ENCODE peak calls at places on chromosomes 11 and 22, in five cellular contexts. G is effector memory CD4-positive, alpha-beta T cell; D is mucosa of descending colon; A is stomach; Y is IMR-90. Z is an unnamed sample.

GRCh38 chr22:26541167-26541819 is 29.0 kb upstream of the TFIP11 start:
- DNase-seq in G (no peak), D (no peak), A (no peak), Y (no peak), Z (no peak)

GRCh38 chr22:46074771-46075551 is 75.4 kb upstream of the PPARA start:
- DNase-seq in G (no peak), D (no peak), A (peak), Y (no peak), Z (no peak)

GRCh38 chr11:47348859-47349258 is 3.6 kb downstream of the MYBPC3 start:
- DNase-seq in G (no peak), D (no peak), A (no peak), Y (peak), Z (no peak)

GRCh38 chr22:50553310-50553709 is 7.6 kb downstream of the KLHDC7B start:
- DNase-seq in G (no peak), D (no peak), A (no peak), Y (no peak), Z (no peak)

GRCh38 chr22:37229012-37229804 is 14.9 kb downstream of the RAC2 start:
- DNase-seq in G (no peak), D (no peak), A (no peak), Y (peak), Z (peak)

GRCh38 chr11:35012467-35013191 is 96.2 kb downstream of the PDHX start:
- DNase-seq in G (peak), D (no peak), A (no peak), Y (no peak), Z (no peak)

GRCh38 chr22:33919591-33920501 is at the start of gene LARGE1:
- DNase-seq in G (no peak), D (peak), A (peak), Y (peak), Z (no peak)

GRCh38 chr22:32557424-32557823 is 82.8 kb downstream of the FBXO7 start:
- DNase-seq in G (no peak), D (no peak), A (no peak), Y (no peak), Z (no peak)

GRCh38 chr11:32087602-32088001 is 3.3 kb upstream of the RCN1 start:
- DNase-seq in G (no peak), D (no peak), A (no peak), Y (peak), Z (no peak)

GRCh38 chr11:1113405-1114201 is 38.9 kb downstream of the MUC2 start:
- DNase-seq in G (no peak), D (peak), A (no peak), Y (no peak), Z (no peak)

GRCh38 chr11:32421992-32422391 is 13.3 kb downstream of the WT1 start:
- DNase-seq in G (no peak), D (no peak), A (no peak), Y (no peak), Z (no peak)

GRCh38 chr22:30934053-30934452 is 34.5 kb downstream of the MORC2 start:
- DNase-seq in G (no peak), D (no peak), A (no peak), Y (no peak), Z (no peak)

GRCh38 chr22:50082197-50082715 is 3.0 kb downstream of the MLC1 start:
- DNase-seq in G (no peak), D (no peak), A (no peak), Y (no peak), Z (no peak)

GRCh38 chr11:93525601-93526000 is 17.6 kb downstream of the SMCO4 start:
- DNase-seq in G (no peak), D (no peak), A (no peak), Y (peak), Z (no peak)

GRCh38 chr22:21857501-21857914 is 9.9 kb downstream of the MAPK1 start:
- DNase-seq in G (no peak), D (no peak), A (no peak), Y (peak), Z (no peak)

GRCh38 chr11:118002541-118003019 is 16.4 kb downstream of the IL10RA start:
- DNase-seq in G (no peak), D (peak), A (no peak), Y (no peak), Z (no peak)

GRCh38 chr11:69666261-69666660 is 8.9 kb downstream of the LTO1 start:
- DNase-seq in G (no peak), D (no peak), A (no peak), Y (no peak), Z (no peak)

GRCh38 chr11:73998846-73999575 is 9.9 kb downstream of the UCP3 start:
- DNase-seq in G (no peak), D (no peak), A (no peak), Y (no peak), Z (no peak)

GRCh38 chr22:46909237-46910030 is 147.0 kb downstream of the TBC1D22A start:
- DNase-seq in G (no peak), D (no peak), A (no peak), Y (no peak), Z (no peak)

GRCh38 chr11:122882809-122883681 is 486 bp downstream of the JHY start:
- DNase-seq in G (peak), D (peak), A (peak), Y (peak), Z (no peak)

GRCh38 chr22:17060126-17060525 is 24.7 kb upstream of the IL17RA start:
- DNase-seq in G (no peak), D (no peak), A (no peak), Y (no peak), Z (no peak)

GRCh38 chr11:11569936-11570491 is 51.8 kb downstream of the GALNT18 start:
- DNase-seq in G (no peak), D (peak), A (peak), Y (no peak), Z (no peak)

GRCh38 chr11:105910095-105910715 is 111.8 kb downstream of the MSANTD4 start:
- DNase-seq in G (no peak), D (no peak), A (no peak), Y (peak), Z (no peak)

GRCh38 chr11:58905141-58905715 is 34.1 kb upstream of the GLYATL1 start:
- DNase-seq in G (no peak), D (no peak), A (no peak), Y (peak), Z (no peak)

GRCh38 chr11:6608011-6608410 is 4.0 kb downstream of the TAF10 start:
- DNase-seq in G (no peak), D (peak), A (no peak), Y (no peak), Z (no peak)

GRCh38 chr11:120122921-120123683 is 14.8 kb downstream of the TRIM29 start:
- DNase-seq in G (no peak), D (no peak), A (no peak), Y (no peak), Z (no peak)

GRCh38 chr11:112058103-112058502 is 15.7 kb downstream of the PIH1D2 start:
- DNase-seq in G (no peak), D (no peak), A (no peak), Y (no peak), Z (no peak)

GRCh38 chr11:95081412-95081811 is 8.2 kb upstream of the ENDOD1 start:
- DNase-seq in G (no peak), D (no peak), A (no peak), Y (no peak), Z (no peak)

GRCh38 chr11:134949121-134949591 is 537.1 kb upstream of the B3GAT1 start:
- DNase-seq in G (no peak), D (no peak), A (no peak), Y (peak), Z (peak)

GRCh38 chr22:43205748-43206514 is 19.0 kb upstream of the TTLL12 start:
- DNase-seq in G (no peak), D (no peak), A (no peak), Y (no peak), Z (no peak)

GRCh38 chr11:4683020-4683419 is 14.6 kb downstream of the OR51E2 start:
- DNase-seq in G (no peak), D (no peak), A (no peak), Y (peak), Z (no peak)

GRCh38 chr22:40076702-40077645 is 82.2 kb downstream of the FAM83F start:
- DNase-seq in G (no peak), D (no peak), A (no peak), Y (peak), Z (no peak)

GRCh38 chr11:24171869-24172268 is 325.0 kb upstream of the LUZP2 start:
- DNase-seq in G (no peak), D (no peak), A (no peak), Y (no peak), Z (no peak)

GRCh38 chr22:28706845-28707244 is 27.2 kb upstream of the TTC28 start:
- DNase-seq in G (no peak), D (no peak), A (no peak), Y (no peak), Z (no peak)

DNA sequence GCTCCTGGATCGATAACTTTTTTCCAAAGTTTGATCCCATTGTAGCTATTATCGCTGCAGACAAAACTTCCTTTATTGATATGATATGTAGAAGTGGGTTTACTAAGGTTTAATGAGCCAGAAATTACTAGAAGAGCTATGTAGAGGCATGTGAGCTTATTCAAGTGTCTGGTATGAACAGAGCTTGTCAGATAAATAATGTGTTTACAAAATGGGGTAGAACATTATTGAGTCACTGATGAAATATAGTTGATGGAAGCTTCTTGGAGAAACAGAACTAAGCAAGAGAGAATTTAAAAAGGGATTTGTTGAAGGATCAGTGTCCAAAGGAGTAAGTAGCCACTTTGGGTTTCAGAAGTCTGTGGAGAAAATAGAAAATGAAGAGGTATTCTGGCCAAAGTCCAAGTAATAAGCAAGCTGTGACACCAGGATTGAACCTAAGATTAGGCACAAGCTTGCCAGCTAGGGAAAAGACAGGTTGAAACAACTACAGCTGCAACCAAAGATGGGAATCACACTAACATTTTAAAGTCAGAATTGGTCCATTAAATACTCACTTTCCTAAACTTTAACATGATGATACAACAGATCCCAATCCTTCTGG is 104.3 kb downstream of the MAML2 start:
- DNase-seq in G (no peak), D (no peak), A (no peak), Y (peak), Z (no peak)
- H3K4me3 ChIP-seq in G (no peak), D (no peak), A (no peak), Y (no peak), Z (no peak)

GRCh38 chr11:33734441-33735165 is 1.6 kb downstream of the CD59 start:
- DNase-seq in G (no peak), D (peak), A (peak), Y (no peak), Z (no peak)

GRCh38 chr11:33735426-33736147 is 636 bp downstream of the CD59 start:
- DNase-seq in G (peak), D (peak), A (peak), Y (no peak), Z (no peak)

GRCh38 chr11:33732176-33732575 is 4.0 kb downstream of the CD59 start:
- DNase-seq in G (no peak), D (peak), A (no peak), Y (no peak), Z (no peak)

GRCh38 chr11:33735166-33735425 is 1.1 kb downstream of the CD59 start:
- DNase-seq in G (no peak), D (no peak), A (no peak), Y (no peak), Z (no peak)

GRCh38 chr11:33733978-33734377 is 2.2 kb downstream of the CD59 start:
- DNase-seq in G (no peak), D (no peak), A (no peak), Y (no peak), Z (no peak)
- H3K4me3 ChIP-seq in G (no peak), D (no peak), A (peak), Y (peak), Z (no peak)

DNA sequence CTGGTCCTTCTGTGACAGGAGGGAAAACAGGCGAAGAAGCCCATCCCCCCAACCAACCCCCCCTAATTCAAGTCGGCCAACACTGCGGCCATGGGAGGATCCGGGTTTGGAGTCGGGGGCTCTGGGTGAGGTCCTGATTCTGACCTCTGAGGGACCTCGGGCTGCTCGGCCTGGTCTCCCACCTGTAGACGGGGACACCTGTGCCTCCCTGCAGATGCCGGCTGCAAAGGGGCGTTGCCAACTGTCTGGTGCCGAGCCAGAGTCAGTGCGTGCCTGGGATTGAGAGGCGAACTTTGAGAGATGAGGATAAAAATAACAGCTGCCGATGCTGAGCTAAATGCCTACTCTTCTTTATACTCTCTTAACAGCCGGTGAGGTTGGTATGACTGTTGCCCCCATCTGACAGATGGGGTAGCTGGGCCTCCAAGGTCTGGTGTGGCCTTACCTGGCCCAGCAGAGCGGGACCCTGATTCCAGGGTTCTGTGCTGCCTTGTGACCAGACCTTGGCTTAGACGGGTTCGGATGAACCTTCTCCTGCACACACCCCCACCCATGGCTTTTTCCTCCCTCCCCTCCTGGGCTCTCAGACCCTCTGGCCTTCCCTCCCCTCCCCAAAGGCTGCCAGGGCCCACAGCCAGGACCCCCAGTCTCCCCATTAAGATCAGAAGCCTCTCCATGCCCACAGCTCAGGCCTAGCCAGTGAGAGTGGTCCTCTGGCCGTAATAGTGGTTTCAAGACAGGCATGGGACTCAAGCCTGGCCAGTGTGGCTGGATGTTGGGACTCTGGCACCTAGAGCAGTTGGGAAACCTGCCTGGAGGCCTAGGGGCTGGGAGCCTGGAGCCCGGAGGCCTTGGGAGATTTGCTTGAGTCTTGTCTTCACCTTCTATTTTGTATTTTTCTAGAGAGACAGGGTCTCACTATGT is 41.7 kb downstream of the KCNJ4 start:
- DNase-seq in G (no peak), D (peak), A (peak), Y (no peak), Z (no peak)
- H3K4me3 ChIP-seq in G (no peak), D (no peak), A (peak), Y (no peak), Z (peak)

GRCh38 chr11:65503923-65504670 is 5.3 kb downstream of the MALAT1 start:
- DNase-seq in G (no peak), D (peak), A (no peak), Y (peak), Z (no peak)

GRCh38 chr11:65504671-65505433 is 6.0 kb downstream of the MALAT1 start:
- DNase-seq in G (no peak), D (no peak), A (no peak), Y (peak), Z (no peak)

GRCh38 chr11:65506316-65506769 is 7.5 kb downstream of the MALAT1 start:
- DNase-seq in G (no peak), D (no peak), A (no peak), Y (no peak), Z (no peak)

GRCh38 chr11:65505434-65506315 is 6.8 kb downstream of the MALAT1 start:
- DNase-seq in G (no peak), D (peak), A (no peak), Y (peak), Z (no peak)

DNA sequence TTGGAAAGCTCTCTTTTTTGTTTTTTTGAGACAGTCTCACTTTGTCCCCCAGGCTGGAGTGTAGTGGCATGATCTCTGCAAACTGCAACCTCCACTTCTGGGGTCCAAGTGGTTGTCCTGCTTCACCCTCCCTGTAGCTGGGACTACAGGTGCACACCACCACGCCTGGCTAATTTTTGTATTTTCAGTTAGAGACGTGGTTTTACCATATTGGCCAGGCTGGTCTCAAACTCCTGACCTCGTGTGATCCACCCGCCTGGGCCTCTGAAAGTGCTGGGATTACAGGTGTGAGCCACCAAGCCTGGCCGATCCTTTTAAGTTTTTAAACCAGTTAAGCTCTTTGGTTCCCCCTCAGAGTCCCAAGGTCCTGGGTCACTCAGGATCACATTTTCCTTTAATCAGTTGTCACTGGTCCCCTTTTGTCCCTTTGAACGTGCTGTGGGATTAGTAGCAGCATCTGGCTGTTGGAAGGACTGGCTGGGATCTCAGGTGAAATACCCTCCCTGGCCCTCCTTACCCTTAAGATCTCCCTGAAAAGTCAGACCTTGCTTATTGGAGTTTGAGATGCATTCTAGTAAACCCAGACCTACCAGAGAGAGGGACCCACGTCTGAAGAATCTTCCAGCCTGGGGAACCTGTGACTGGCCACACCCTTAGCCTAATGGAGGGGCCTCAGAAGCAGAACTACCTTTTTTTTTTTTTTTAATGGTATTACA is 8.1 kb downstream of the MALAT1 start:
- DNase-seq in G (peak), D (peak), A (peak), Y (peak), Z (no peak)
- H3K4me3 ChIP-seq in G (peak), D (no peak), A (peak), Y (peak), Z (peak)

GRCh38 chr11:57791321-57792059 is 29.9 kb downstream of the CTNND1 start:
- DNase-seq in G (no peak), D (no peak), A (no peak), Y (no peak), Z (no peak)

GRCh38 chr11:57793711-57794110 is 32.1 kb downstream of the CTNND1 start:
- DNase-seq in G (no peak), D (no peak), A (no peak), Y (no peak), Z (no peak)

GRCh38 chr11:57787920-57788716 is 26.5 kb downstream of the CTNND1 start:
- DNase-seq in G (no peak), D (no peak), A (no peak), Y (no peak), Z (no peak)

GRCh38 chr11:57792870-57793269 is 31.3 kb downstream of the CTNND1 start:
- DNase-seq in G (no peak), D (no peak), A (no peak), Y (no peak), Z (no peak)

GRCh38 chr11:57792060-57792541 is 30.5 kb downstream of the CTNND1 start:
- DNase-seq in G (peak), D (peak), A (peak), Y (peak), Z (no peak)
- H3K4me3 ChIP-seq in G (no peak), D (no peak), A (no peak), Y (no peak), Z (no peak)

DNA sequence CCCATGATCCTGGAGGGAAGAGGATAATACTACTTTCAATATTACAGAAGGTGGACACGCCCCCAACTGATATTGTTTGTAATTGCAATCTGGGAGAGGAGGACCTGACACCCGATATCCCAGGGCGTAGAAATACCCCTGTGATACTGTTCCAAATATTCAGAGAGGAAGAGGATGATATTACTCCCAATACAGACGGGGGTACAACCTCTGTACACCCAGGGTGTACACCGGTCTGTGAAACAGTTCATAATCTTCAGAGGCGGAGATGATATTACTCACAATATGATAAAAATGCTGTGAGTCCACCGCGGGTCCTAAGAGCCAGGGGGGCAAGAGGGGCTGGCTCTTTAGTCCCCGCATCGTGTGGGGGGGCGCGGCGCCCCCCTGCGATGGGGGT is 57.2 kb upstream of the ALDH3B2 start:
- DNase-seq in G (no peak), D (no peak), A (no peak), Y (no peak), Z (no peak)
- H3K4me3 ChIP-seq in G (no peak), D (no peak), A (peak), Y (no peak), Z (no peak)

GRCh38 chr11:2745511-2745910 is 45.7 kb upstream of the KCNQ1OT1 start:
- DNase-seq in G (no peak), D (no peak), A (no peak), Y (no peak), Z (no peak)
- H3K4me3 ChIP-seq in G (no peak), D (no peak), A (no peak), Y (no peak), Z (no peak)

Z was measured in retinal pigment epithelial cell.